ENCODE peak calls at places on chromosomes 3 and 15, in five cellular contexts. One of them, this sample, is unnamed.

GRCh38 chr3:154657265-154657664 is 227.3 kb upstream of the GPR149 start:
- DNase-seq in AG04450: no peak
- DNase-seq in WERI-Rb-1: no peak
- DNase-seq in CD8-positive, alpha-beta memory T cell: no peak
- DNase-seq in HL-60: no peak
- DNase-seq in this sample: no peak

GRCh38 chr3:77159182-77159581 is 119.3 kb downstream of the ROBO2 start:
- DNase-seq in AG04450: no peak
- DNase-seq in WERI-Rb-1: no peak
- DNase-seq in CD8-positive, alpha-beta memory T cell: no peak
- DNase-seq in HL-60: no peak
- DNase-seq in this sample: no peak

GRCh38 chr3:59545369-59545768 is 495.5 kb upstream of the CFAP20DC start:
- DNase-seq in WERI-Rb-1: no peak
- DNase-seq in HL-60: no peak
- DNase-seq in AG04450: no peak
- DNase-seq in CD8-positive, alpha-beta memory T cell: no peak
- DNase-seq in this sample: no peak

GRCh38 chr3:128355549-128355930 is 111.2 kb downstream of the DNAJB8 start:
- DNase-seq in AG04450: no peak
- DNase-seq in WERI-Rb-1: no peak
- DNase-seq in HL-60: no peak
- DNase-seq in CD8-positive, alpha-beta memory T cell: no peak
- DNase-seq in this sample: no peak

GRCh38 chr3:156614642-156615511 is 59.5 kb upstream of the TIPARP start:
- DNase-seq in AG04450: no peak
- DNase-seq in CD8-positive, alpha-beta memory T cell: no peak
- DNase-seq in WERI-Rb-1: no peak
- DNase-seq in HL-60: no peak
- DNase-seq in this sample: no peak

GRCh38 chr3:98893740-98894139 is 7.8 kb downstream of the DCBLD2 start:
- DNase-seq in AG04450: no peak
- DNase-seq in WERI-Rb-1: peak; percentile 68
- DNase-seq in CD8-positive, alpha-beta memory T cell: no peak
- DNase-seq in HL-60: no peak
- DNase-seq in this sample: no peak

GRCh38 chr3:60445416-60445815 is 805.8 kb downstream of the FHIT start:
- DNase-seq in WERI-Rb-1: no peak
- DNase-seq in HL-60: no peak
- DNase-seq in AG04450: no peak
- DNase-seq in CD8-positive, alpha-beta memory T cell: no peak
- DNase-seq in this sample: no peak

GRCh38 chr15:28975766-28976179 is 90.0 kb downstream of the APBA2 start:
- DNase-seq in WERI-Rb-1: peak; percentile 61
- DNase-seq in AG04450: no peak
- DNase-seq in CD8-positive, alpha-beta memory T cell: peak; percentile 61
- DNase-seq in HL-60: no peak
- DNase-seq in this sample: no peak

GRCh38 chr3:26484140-26484539 is 138.4 kb upstream of the LRRC3B start:
- DNase-seq in WERI-Rb-1: peak; percentile 37
- DNase-seq in HL-60: no peak
- DNase-seq in AG04450: no peak
- DNase-seq in CD8-positive, alpha-beta memory T cell: no peak
- DNase-seq in this sample: no peak

GRCh38 chr15:57509965-57510364 is 81.7 kb upstream of the MYZAP start:
- DNase-seq in HL-60: no peak
- DNase-seq in CD8-positive, alpha-beta memory T cell: no peak
- DNase-seq in WERI-Rb-1: no peak
- DNase-seq in AG04450: no peak
- DNase-seq in this sample: no peak

GRCh38 chr15:71203573-71204444 is 88.5 kb downstream of the THSD4 start:
- DNase-seq in CD8-positive, alpha-beta memory T cell: no peak
- DNase-seq in WERI-Rb-1: no peak
- DNase-seq in AG04450: no peak
- DNase-seq in HL-60: no peak
- DNase-seq in this sample: no peak

GRCh38 chr3:49313902-49314676 is 25.8 kb downstream of the USP4 start:
- DNase-seq in HL-60: no peak
- DNase-seq in AG04450: no peak
- DNase-seq in WERI-Rb-1: peak; percentile 20
- DNase-seq in CD8-positive, alpha-beta memory T cell: no peak
- DNase-seq in this sample: no peak

GRCh38 chr3:49015765-49016164 is 2.6 kb downstream of the DALRD3 start:
- DNase-seq in HL-60: no peak
- DNase-seq in AG04450: no peak
- DNase-seq in CD8-positive, alpha-beta memory T cell: no peak
- DNase-seq in WERI-Rb-1: no peak
- DNase-seq in this sample: no peak

GRCh38 chr3:124812291-124813265 is 74.6 kb downstream of the ITGB5 start:
- DNase-seq in WERI-Rb-1: no peak
- DNase-seq in HL-60: no peak
- DNase-seq in AG04450: peak; percentile 95
- DNase-seq in CD8-positive, alpha-beta memory T cell: no peak
- DNase-seq in this sample: peak; percentile 60

GRCh38 chr15:93138681-93139080 is 49.7 kb upstream of the RGMA start:
- DNase-seq in AG04450: no peak
- DNase-seq in WERI-Rb-1: no peak
- DNase-seq in CD8-positive, alpha-beta memory T cell: no peak
- DNase-seq in HL-60: no peak
- DNase-seq in this sample: no peak

GRCh38 chr3:170724599-170724998 is 138.7 kb upstream of the SLC7A14 start:
- DNase-seq in CD8-positive, alpha-beta memory T cell: no peak
- DNase-seq in HL-60: no peak
- DNase-seq in WERI-Rb-1: no peak
- DNase-seq in AG04450: no peak
- DNase-seq in this sample: peak; percentile 49

GRCh38 chr3:94066829-94067470 is 4.1 kb downstream of the NSUN3 start:
- DNase-seq in HL-60: no peak
- DNase-seq in AG04450: no peak
- DNase-seq in WERI-Rb-1: no peak
- DNase-seq in CD8-positive, alpha-beta memory T cell: no peak
- DNase-seq in this sample: no peak

GRCh38 chr15:74133071-74133702 is 2.8 kb downstream of the ISLR2 start:
- DNase-seq in AG04450: no peak
- DNase-seq in CD8-positive, alpha-beta memory T cell: no peak
- DNase-seq in WERI-Rb-1: no peak
- DNase-seq in HL-60: no peak
- DNase-seq in this sample: no peak

GRCh38 chr3:180990494-180990893 is 958 bp upstream of the DNAJC19 start:
- DNase-seq in WERI-Rb-1: no peak
- DNase-seq in CD8-positive, alpha-beta memory T cell: no peak
- DNase-seq in AG04450: no peak
- DNase-seq in HL-60: peak; percentile 11
- DNase-seq in this sample: no peak

GRCh38 chr15:93706881-93707280 is 524.5 kb upstream of the MCTP2 start:
- DNase-seq in CD8-positive, alpha-beta memory T cell: no peak
- DNase-seq in WERI-Rb-1: no peak
- DNase-seq in AG04450: no peak
- DNase-seq in HL-60: no peak
- DNase-seq in this sample: no peak

GRCh38 chr3:143119009-143119914 is at the start of gene CHST2:
- DNase-seq in CD8-positive, alpha-beta memory T cell: peak; percentile 60
- DNase-seq in AG04450: peak; percentile 16
- DNase-seq in HL-60: no peak
- DNase-seq in WERI-Rb-1: peak; percentile 59
- DNase-seq in this sample: peak; percentile 51

GRCh38 chr3:171374661-171375285 is 85.4 kb downstream of the TNIK start:
- DNase-seq in CD8-positive, alpha-beta memory T cell: no peak
- DNase-seq in WERI-Rb-1: peak; percentile 35
- DNase-seq in AG04450: no peak
- DNase-seq in HL-60: no peak
- DNase-seq in this sample: no peak

GRCh38 chr15:96219681-96220080 is 110.8 kb upstream of the NR2F2 start:
- DNase-seq in HL-60: no peak
- DNase-seq in WERI-Rb-1: no peak
- DNase-seq in CD8-positive, alpha-beta memory T cell: no peak
- DNase-seq in AG04450: no peak
- DNase-seq in this sample: no peak

GRCh38 chr3:123842711-123843110 is 41.4 kb downstream of the MYLK start:
- DNase-seq in HL-60: no peak
- DNase-seq in CD8-positive, alpha-beta memory T cell: no peak
- DNase-seq in WERI-Rb-1: no peak
- DNase-seq in AG04450: no peak
- DNase-seq in this sample: no peak

GRCh38 chr3:196599734-196600128 is 31.3 kb downstream of the FBXO45 start:
- DNase-seq in WERI-Rb-1: no peak
- DNase-seq in HL-60: no peak
- DNase-seq in AG04450: no peak
- DNase-seq in CD8-positive, alpha-beta memory T cell: no peak
- DNase-seq in this sample: no peak

GRCh38 chr15:45539680-45540079 is 17.1 kb upstream of the SLC30A4 start:
- DNase-seq in CD8-positive, alpha-beta memory T cell: no peak
- DNase-seq in WERI-Rb-1: no peak
- DNase-seq in HL-60: no peak
- DNase-seq in AG04450: no peak
- DNase-seq in this sample: no peak

GRCh38 chr15:91853968-91854943 is 748 bp downstream of the SLCO3A1 start:
- DNase-seq in AG04450: no peak
- DNase-seq in WERI-Rb-1: no peak
- DNase-seq in HL-60: peak; percentile 63
- DNase-seq in CD8-positive, alpha-beta memory T cell: peak; percentile 45
- DNase-seq in this sample: peak; percentile 54

GRCh38 chr3:14200841-14201240 is 22.2 kb downstream of the LSM3 start:
- DNase-seq in WERI-Rb-1: no peak
- DNase-seq in AG04450: no peak
- DNase-seq in CD8-positive, alpha-beta memory T cell: no peak
- DNase-seq in HL-60: no peak
- DNase-seq in this sample: no peak

GRCh38 chr3:158098834-158099424 is 7.3 kb downstream of the SHOX2 start:
- DNase-seq in HL-60: no peak
- DNase-seq in AG04450: no peak
- DNase-seq in WERI-Rb-1: no peak
- DNase-seq in CD8-positive, alpha-beta memory T cell: no peak
- DNase-seq in this sample: no peak

GRCh38 chr3:71584216-71585061 is 911 bp upstream of the FOXP1 start:
- DNase-seq in HL-60: peak; percentile 28
- DNase-seq in CD8-positive, alpha-beta memory T cell: peak; percentile 38
- DNase-seq in AG04450: no peak
- DNase-seq in WERI-Rb-1: no peak
- DNase-seq in this sample: peak; percentile 68

GRCh38 chr3:72891053-72891855 is 3.4 kb downstream of the GXYLT2 start:
- DNase-seq in HL-60: no peak
- DNase-seq in AG04450: peak; percentile 100
- DNase-seq in CD8-positive, alpha-beta memory T cell: no peak
- DNase-seq in WERI-Rb-1: peak; percentile 43
- DNase-seq in this sample: peak; percentile 80

GRCh38 chr3:8848696-8849131 is 79.3 kb upstream of the OXTR start:
- DNase-seq in CD8-positive, alpha-beta memory T cell: no peak
- DNase-seq in AG04450: no peak
- DNase-seq in HL-60: no peak
- DNase-seq in WERI-Rb-1: no peak
- DNase-seq in this sample: no peak
- H3K27ac ChIP-seq in CD8-positive, alpha-beta memory T cell: no peak overlapping the region
- H3K27ac ChIP-seq in AG04450: peak overlapping the region; percentile 71
- H3K27ac ChIP-seq in HL-60: no peak overlapping the region
- H3K27ac ChIP-seq in WERI-Rb-1: no peak overlapping the region
- H3K27ac ChIP-seq in this sample: no peak overlapping the region

GRCh38 chr3:17489139-17489538 is 253.3 kb downstream of the TBC1D5 start:
- DNase-seq in HL-60: no peak
- DNase-seq in CD8-positive, alpha-beta memory T cell: no peak
- DNase-seq in AG04450: no peak
- DNase-seq in WERI-Rb-1: no peak
- DNase-seq in this sample: no peak

GRCh38 chr3:17494117-17494809 is 248.2 kb downstream of the TBC1D5 start:
- DNase-seq in WERI-Rb-1: no peak
- DNase-seq in AG04450: no peak
- DNase-seq in HL-60: no peak
- DNase-seq in CD8-positive, alpha-beta memory T cell: no peak
- DNase-seq in this sample: no peak

DNA sequence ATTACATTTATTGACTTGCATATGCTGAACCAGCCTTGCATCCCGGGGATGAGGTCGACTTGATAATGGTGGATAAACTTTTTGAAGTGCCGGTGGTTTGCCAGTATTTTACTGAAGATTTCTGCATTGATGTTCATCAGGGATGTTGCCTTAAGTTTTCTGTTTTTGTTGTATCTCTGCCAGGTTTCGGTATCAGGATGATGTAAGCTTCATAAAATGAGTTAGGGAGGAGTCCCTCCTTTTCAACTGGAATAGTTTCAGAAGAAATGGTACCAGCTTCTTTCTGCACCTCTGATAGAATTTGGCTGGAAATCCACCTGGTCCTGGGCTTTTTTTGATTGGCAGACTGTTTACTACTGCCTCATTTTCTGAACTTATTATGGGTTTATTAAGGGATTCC is 250.8 kb downstream of the TBC1D5 start:
- DNase-seq in AG04450: peak; percentile 24
- DNase-seq in CD8-positive, alpha-beta memory T cell: no peak
- DNase-seq in HL-60: no peak
- DNase-seq in WERI-Rb-1: no peak
- DNase-seq in this sample: no peak
- H3K27ac ChIP-seq in AG04450: no peak overlapping the region
- H3K27ac ChIP-seq in CD8-positive, alpha-beta memory T cell: no peak overlapping the region
- H3K27ac ChIP-seq in HL-60: no peak overlapping the region
- H3K27ac ChIP-seq in WERI-Rb-1: no peak overlapping the region
- H3K27ac ChIP-seq in this sample: no peak overlapping the region

DNA sequence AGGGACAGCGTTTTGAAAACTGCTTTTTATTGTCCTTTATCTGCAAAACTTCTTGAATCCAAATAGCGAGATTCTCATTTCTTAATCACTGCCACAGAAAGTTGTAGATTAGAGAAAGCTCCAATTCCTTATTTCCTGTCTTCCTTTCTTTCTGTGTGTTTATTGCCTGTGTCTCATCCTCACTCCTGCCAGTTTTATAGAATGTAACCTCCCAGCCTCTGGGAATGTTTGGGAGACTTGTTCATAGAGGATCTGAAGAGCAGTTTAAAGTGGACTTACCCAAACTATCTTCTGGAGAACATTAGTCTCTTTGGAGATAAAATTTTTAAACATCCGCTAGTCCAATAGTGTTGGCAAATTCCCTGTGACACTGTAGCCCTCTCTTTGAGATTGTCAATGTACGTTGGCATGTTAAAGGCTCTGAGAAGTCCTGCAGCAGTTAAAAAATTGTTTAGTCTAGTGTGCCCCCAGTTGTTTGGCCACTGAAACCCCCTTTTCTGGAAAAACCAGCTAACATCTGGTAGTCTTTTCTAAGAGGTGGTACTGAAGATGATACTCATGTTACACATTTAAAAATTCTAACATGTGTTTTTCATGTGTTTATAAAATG is 50.5 kb downstream of the FLNB start:
- DNase-seq in WERI-Rb-1: no peak
- DNase-seq in HL-60: no peak
- DNase-seq in CD8-positive, alpha-beta memory T cell: no peak
- DNase-seq in AG04450: no peak
- DNase-seq in this sample: no peak
- H3K27ac ChIP-seq in WERI-Rb-1: no peak overlapping the region
- H3K27ac ChIP-seq in HL-60: no peak overlapping the region
- H3K27ac ChIP-seq in CD8-positive, alpha-beta memory T cell: no peak overlapping the region
- H3K27ac ChIP-seq in AG04450: peak overlapping the region; percentile 98
- H3K27ac ChIP-seq in this sample: no peak overlapping the region

DNA sequence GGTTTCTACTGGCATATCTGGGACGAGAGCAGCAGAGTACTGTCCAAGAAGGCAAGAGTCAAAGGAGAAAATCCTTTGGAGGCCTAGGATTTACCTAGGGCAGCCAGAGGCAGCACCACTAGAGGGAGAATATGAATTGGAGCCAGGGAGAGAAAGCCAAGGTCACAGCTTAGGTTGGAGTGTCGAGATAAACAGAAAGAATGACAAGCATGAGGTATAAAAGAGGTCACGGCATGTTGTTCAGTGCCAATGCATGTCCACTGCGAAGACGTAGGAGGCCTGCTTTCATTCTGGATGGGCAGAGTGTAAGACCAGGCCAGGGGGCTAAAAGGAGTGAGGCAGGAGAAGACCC is 47.2 kb downstream of the THBS1 start:
- DNase-seq in AG04450: no peak
- DNase-seq in CD8-positive, alpha-beta memory T cell: no peak
- DNase-seq in WERI-Rb-1: no peak
- DNase-seq in HL-60: no peak
- DNase-seq in this sample: no peak
- H3K27ac ChIP-seq in AG04450: no peak overlapping the region
- H3K27ac ChIP-seq in CD8-positive, alpha-beta memory T cell: no peak overlapping the region
- H3K27ac ChIP-seq in WERI-Rb-1: no peak overlapping the region
- H3K27ac ChIP-seq in HL-60: no peak overlapping the region
- H3K27ac ChIP-seq in this sample: no peak overlapping the region